ENCODE peak calls at places on chromosomes 3 and 15, in six cellular contexts. One of them, this sample, is unnamed.

GRCh38 chr3:112101946-112102345 is 15.8 kb downstream of the C3orf52 start:
- DNase-seq in HepG2: no peak
- DNase-seq in prostate gland: no peak
- DNase-seq in transverse colon: no peak
- DNase-seq in GM12878: no peak
- DNase-seq in sigmoid colon: no peak
- DNase-seq in this sample: no peak

GRCh38 chr3:5277612-5278236 is 90.2 kb downstream of the EDEM1 start:
- DNase-seq in HepG2: no peak
- DNase-seq in prostate gland: no peak
- DNase-seq in transverse colon: no peak
- DNase-seq in GM12878: no peak
- DNase-seq in sigmoid colon: no peak
- DNase-seq in this sample: no peak

GRCh38 chr3:447671-448070 is 251.1 kb downstream of the CHL1 start:
- DNase-seq in HepG2: no peak
- DNase-seq in prostate gland: no peak
- DNase-seq in transverse colon: no peak
- DNase-seq in GM12878: no peak
- DNase-seq in sigmoid colon: no peak
- DNase-seq in this sample: no peak

GRCh38 chr3:134314588-134315285 is 59.5 kb downstream of the AMOTL2 start:
- DNase-seq in HepG2: no peak
- DNase-seq in prostate gland: no peak
- DNase-seq in transverse colon: no peak
- DNase-seq in GM12878: no peak
- DNase-seq in sigmoid colon: no peak
- DNase-seq in this sample: no peak

GRCh38 chr15:91853501-91853967 is at the start of gene SLCO3A1:
- DNase-seq in HepG2: no peak
- DNase-seq in prostate gland: peak
- DNase-seq in transverse colon: peak
- DNase-seq in GM12878: no peak
- DNase-seq in sigmoid colon: peak
- DNase-seq in this sample: peak

GRCh38 chr15:26640601-26641000 is 132.3 kb downstream of the GABRB3 start:
- DNase-seq in HepG2: no peak
- DNase-seq in prostate gland: no peak
- DNase-seq in transverse colon: no peak
- DNase-seq in GM12878: no peak
- DNase-seq in sigmoid colon: no peak
- DNase-seq in this sample: no peak

GRCh38 chr3:136667081-136667480 is 85.1 kb downstream of the STAG1 start:
- DNase-seq in HepG2: no peak
- DNase-seq in prostate gland: no peak
- DNase-seq in transverse colon: no peak
- DNase-seq in GM12878: no peak
- DNase-seq in sigmoid colon: no peak
- DNase-seq in this sample: no peak

GRCh38 chr3:12773724-12774105 is 14.7 kb upstream of the TMEM40 start:
- DNase-seq in HepG2: no peak
- DNase-seq in prostate gland: no peak
- DNase-seq in transverse colon: no peak
- DNase-seq in GM12878: no peak
- DNase-seq in sigmoid colon: no peak
- DNase-seq in this sample: no peak

GRCh38 chr3:87076951-87077350 is 86.0 kb upstream of the VGLL3 start:
- DNase-seq in HepG2: peak
- DNase-seq in prostate gland: no peak
- DNase-seq in transverse colon: no peak
- DNase-seq in GM12878: no peak
- DNase-seq in sigmoid colon: no peak
- DNase-seq in this sample: no peak

GRCh38 chr3:10465161-10465560 is 40.2 kb downstream of the ATP2B2 start:
- DNase-seq in HepG2: no peak
- DNase-seq in prostate gland: no peak
- DNase-seq in transverse colon: no peak
- DNase-seq in GM12878: no peak
- DNase-seq in sigmoid colon: no peak
- DNase-seq in this sample: no peak

GRCh38 chr3:170780955-170781354 is 89.0 kb downstream of the RPL22L1 start:
- DNase-seq in HepG2: no peak
- DNase-seq in prostate gland: no peak
- DNase-seq in transverse colon: no peak
- DNase-seq in GM12878: no peak
- DNase-seq in sigmoid colon: no peak
- DNase-seq in this sample: no peak

GRCh38 chr3:123449092-123449985 is 449 bp upstream of the ADCY5 start:
- DNase-seq in HepG2: no peak
- DNase-seq in prostate gland: no peak
- DNase-seq in transverse colon: peak
- DNase-seq in GM12878: no peak
- DNase-seq in sigmoid colon: no peak
- DNase-seq in this sample: peak

GRCh38 chr3:108599677-108600409 is 10.3 kb downstream of the DZIP3 start:
- DNase-seq in HepG2: no peak
- DNase-seq in prostate gland: no peak
- DNase-seq in transverse colon: no peak
- DNase-seq in GM12878: no peak
- DNase-seq in sigmoid colon: no peak
- DNase-seq in this sample: no peak

GRCh38 chr15:90191795-90192494 is 9.2 kb upstream of the SEMA4B start:
- DNase-seq in HepG2: peak
- DNase-seq in prostate gland: peak
- DNase-seq in transverse colon: peak
- DNase-seq in GM12878: peak
- DNase-seq in sigmoid colon: peak
- DNase-seq in this sample: no peak

GRCh38 chr3:133883657-133884546 is 11.8 kb downstream of the RAB6B start:
- DNase-seq in HepG2: no peak
- DNase-seq in prostate gland: no peak
- DNase-seq in transverse colon: no peak
- DNase-seq in GM12878: no peak
- DNase-seq in sigmoid colon: no peak
- DNase-seq in this sample: no peak

GRCh38 chr15:55916666-55917409 is 76.6 kb downstream of the NEDD4 start:
- DNase-seq in HepG2: no peak
- DNase-seq in prostate gland: no peak
- DNase-seq in transverse colon: no peak
- DNase-seq in GM12878: no peak
- DNase-seq in sigmoid colon: no peak
- DNase-seq in this sample: no peak

GRCh38 chr15:48581221-48581620 is 64.3 kb downstream of the FBN1 start:
- DNase-seq in HepG2: no peak
- DNase-seq in prostate gland: no peak
- DNase-seq in transverse colon: no peak
- DNase-seq in GM12878: no peak
- DNase-seq in sigmoid colon: no peak
- DNase-seq in this sample: no peak

GRCh38 chr3:135456182-135456790 is 509.2 kb upstream of the PPP2R3A start:
- DNase-seq in HepG2: no peak
- DNase-seq in prostate gland: no peak
- DNase-seq in transverse colon: no peak
- DNase-seq in GM12878: no peak
- DNase-seq in sigmoid colon: no peak
- DNase-seq in this sample: no peak

GRCh38 chr15:90960316-90961091 is 5.8 kb downstream of the RCCD1 start:
- DNase-seq in HepG2: no peak
- DNase-seq in prostate gland: no peak
- DNase-seq in transverse colon: no peak
- DNase-seq in GM12878: no peak
- DNase-seq in sigmoid colon: no peak
- DNase-seq in this sample: no peak

GRCh38 chr15:90650956-90651689 is 66.0 kb upstream of the BLM start:
- DNase-seq in HepG2: no peak
- DNase-seq in prostate gland: no peak
- DNase-seq in transverse colon: no peak
- DNase-seq in GM12878: no peak
- DNase-seq in sigmoid colon: no peak
- DNase-seq in this sample: no peak

DNA sequence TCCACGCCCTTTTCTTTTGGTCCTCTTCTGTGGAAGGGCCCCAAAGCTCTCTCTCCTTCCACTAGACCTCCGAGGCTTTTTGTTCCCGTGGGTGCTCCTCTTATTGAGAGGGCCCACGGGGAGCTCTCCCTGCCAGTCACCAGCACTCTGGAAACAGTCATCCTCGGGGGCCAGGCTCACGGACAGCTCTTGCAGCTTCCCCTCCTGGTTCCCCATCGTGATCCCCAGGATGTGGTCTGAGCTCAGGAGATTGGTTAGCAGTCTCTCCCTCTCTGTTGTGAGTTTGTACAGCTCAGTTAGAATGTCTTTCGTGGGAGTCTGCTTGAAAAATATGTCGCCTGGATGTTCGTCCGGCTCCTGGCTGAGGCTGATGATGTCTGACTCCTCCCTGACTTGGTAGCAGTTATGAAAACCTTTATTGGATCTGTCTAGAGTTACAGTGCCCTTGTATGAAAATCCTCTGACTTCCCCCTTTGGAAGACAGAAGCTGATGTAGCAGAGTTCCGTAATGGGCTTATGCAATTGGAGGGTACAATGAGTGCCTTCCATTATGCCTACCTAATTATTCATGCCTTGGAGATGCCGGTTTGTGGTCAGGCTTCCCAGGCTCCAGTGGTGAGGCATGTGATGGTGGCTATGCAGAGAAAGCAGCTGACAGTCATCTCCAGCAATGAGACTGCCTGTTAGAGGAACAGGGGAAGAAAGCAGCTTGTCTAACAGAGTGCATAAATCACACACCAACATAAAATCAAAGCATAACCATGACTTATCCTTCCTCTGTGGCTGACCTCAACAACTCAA is 39.9 kb downstream of the FMN1 start:
- DNase-seq in HepG2: no peak
- DNase-seq in prostate gland: no peak
- DNase-seq in transverse colon: peak
- DNase-seq in GM12878: no peak
- DNase-seq in sigmoid colon: peak
- DNase-seq in this sample: no peak
- TF ChIP-seq POLR2A in HepG2: no peak
- TF ChIP-seq POLR2A in prostate gland: no peak
- TF ChIP-seq POLR2A in transverse colon: peak
- TF ChIP-seq POLR2A in GM12878: no peak
- TF ChIP-seq POLR2A in sigmoid colon: no peak
- TF ChIP-seq POLR2A in this sample: no peak

GRCh38 chr3:181985386-181985785 is 273.7 kb downstream of the SOX2 start:
- DNase-seq in HepG2: no peak
- DNase-seq in prostate gland: no peak
- DNase-seq in transverse colon: no peak
- DNase-seq in GM12878: no peak
- DNase-seq in sigmoid colon: no peak
- DNase-seq in this sample: no peak
- TF ChIP-seq POLR2AphosphoS5 in HepG2: no peak
- TF ChIP-seq POLR2AphosphoS5 in prostate gland: no peak
- TF ChIP-seq POLR2AphosphoS5 in transverse colon: no peak
- TF ChIP-seq POLR2AphosphoS5 in GM12878: no peak
- TF ChIP-seq POLR2AphosphoS5 in sigmoid colon: no peak
- TF ChIP-seq POLR2AphosphoS5 in this sample: no peak

GRCh38 chr3:129315386-129315991 is 36.8 kb downstream of the HMCES start:
- DNase-seq in HepG2: no peak
- DNase-seq in prostate gland: peak
- DNase-seq in transverse colon: peak
- DNase-seq in GM12878: no peak
- DNase-seq in sigmoid colon: peak
- DNase-seq in this sample: no peak

GRCh38 chr3:129313983-129314756 is 35.5 kb downstream of the HMCES start:
- DNase-seq in HepG2: peak
- DNase-seq in prostate gland: no peak
- DNase-seq in transverse colon: peak
- DNase-seq in GM12878: no peak
- DNase-seq in sigmoid colon: no peak
- DNase-seq in this sample: no peak

GRCh38 chr3:129316121-129317013 is 37.7 kb downstream of the HMCES start:
- DNase-seq in HepG2: peak
- DNase-seq in prostate gland: peak
- DNase-seq in transverse colon: peak
- DNase-seq in GM12878: no peak
- DNase-seq in sigmoid colon: peak
- DNase-seq in this sample: peak

GRCh38 chr3:129313415-129313982 is 34.8 kb downstream of the HMCES start:
- DNase-seq in HepG2: no peak
- DNase-seq in prostate gland: no peak
- DNase-seq in transverse colon: peak
- DNase-seq in GM12878: no peak
- DNase-seq in sigmoid colon: no peak
- DNase-seq in this sample: no peak

DNA sequence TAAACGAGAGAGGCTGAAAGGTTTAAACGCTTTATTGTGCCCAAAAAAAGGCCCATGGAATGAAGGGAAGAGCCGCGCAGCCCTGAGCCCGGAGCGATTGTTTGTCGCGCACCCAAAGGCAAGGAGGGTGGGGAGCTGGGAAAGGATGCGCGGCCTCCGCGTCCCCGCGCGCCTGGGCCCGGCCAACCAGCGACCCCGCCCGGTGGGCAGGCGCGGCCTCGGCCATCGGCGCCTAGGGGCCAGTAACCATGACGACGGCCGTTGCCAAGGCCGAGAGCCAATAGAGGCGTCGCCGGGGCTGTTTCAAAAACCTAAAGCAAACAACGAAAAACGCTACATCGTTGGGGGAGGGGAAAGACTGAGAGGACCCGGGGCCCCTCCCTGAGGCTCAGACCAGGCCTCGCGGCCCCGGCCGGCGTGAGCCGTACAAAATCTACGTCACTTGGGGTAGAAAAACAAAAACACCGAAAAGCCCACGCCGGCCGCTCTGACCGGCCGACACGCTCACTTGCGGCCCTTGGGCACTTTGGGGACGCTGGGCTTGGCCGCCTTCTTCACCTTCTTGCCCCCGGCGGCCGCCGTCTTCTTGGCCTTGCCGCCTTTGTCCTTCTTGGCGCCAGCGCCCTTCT is 36.2 kb downstream of the HMCES start:
- DNase-seq in HepG2: peak
- DNase-seq in prostate gland: peak
- DNase-seq in transverse colon: peak
- DNase-seq in GM12878: no peak
- DNase-seq in sigmoid colon: peak
- DNase-seq in this sample: peak
- TF ChIP-seq POLR2A in HepG2: peak
- TF ChIP-seq POLR2A in prostate gland: peak
- TF ChIP-seq POLR2A in transverse colon: peak
- TF ChIP-seq POLR2A in GM12878: peak
- TF ChIP-seq POLR2A in sigmoid colon: no peak
- TF ChIP-seq POLR2A in this sample: no peak

GRCh38 chr15:83205725-83206324 is 1.8 kb downstream of the HDGFL3 start:
- DNase-seq in HepG2: no peak
- DNase-seq in prostate gland: no peak
- DNase-seq in transverse colon: no peak
- DNase-seq in GM12878: no peak
- DNase-seq in sigmoid colon: no peak
- DNase-seq in this sample: no peak

GRCh38 chr15:83206387-83206970 is 1.1 kb downstream of the HDGFL3 start:
- DNase-seq in HepG2: no peak
- DNase-seq in prostate gland: no peak
- DNase-seq in transverse colon: no peak
- DNase-seq in GM12878: no peak
- DNase-seq in sigmoid colon: peak
- DNase-seq in this sample: peak

GRCh38 chr15:83207622-83208356 is at the start of gene HDGFL3:
- DNase-seq in HepG2: no peak
- DNase-seq in prostate gland: peak
- DNase-seq in transverse colon: peak
- DNase-seq in GM12878: no peak
- DNase-seq in sigmoid colon: peak
- DNase-seq in this sample: peak

GRCh38 chr15:83208357-83208661 is 686 bp upstream of the HDGFL3 start:
- DNase-seq in HepG2: no peak
- DNase-seq in prostate gland: no peak
- DNase-seq in transverse colon: peak
- DNase-seq in GM12878: no peak
- DNase-seq in sigmoid colon: no peak
- DNase-seq in this sample: no peak

GRCh38 chr15:83206971-83207621 is 527 bp downstream of the HDGFL3 start:
- DNase-seq in HepG2: no peak
- DNase-seq in prostate gland: peak
- DNase-seq in transverse colon: peak
- DNase-seq in GM12878: no peak
- DNase-seq in sigmoid colon: peak
- DNase-seq in this sample: peak
- TF ChIP-seq POLR2AphosphoS5 in HepG2: no peak
- TF ChIP-seq POLR2AphosphoS5 in prostate gland: no peak
- TF ChIP-seq POLR2AphosphoS5 in transverse colon: no peak
- TF ChIP-seq POLR2AphosphoS5 in GM12878: no peak
- TF ChIP-seq POLR2AphosphoS5 in sigmoid colon: no peak
- TF ChIP-seq POLR2AphosphoS5 in this sample: no peak

This sample was measured in GM12891.